ENCODE peak calls at places on chromosome 14, in six cellular contexts. T is AG04450; P is brain microvascular endothelial cell; K is A549; M is CD8-positive, alpha-beta memory T cell; A is IMR-90. C is an unnamed sample.

GRCh38 chr14:88002421-88002820 is 2.5 kb upstream of the GPR65 start:
- DNase-seq in T (no peak), P (no peak), K (no peak), M (no peak), A (no peak), C (no peak)

GRCh38 chr14:41636492-41637392 is 30.1 kb downstream of the LRFN5 start:
- DNase-seq in T (no peak), P (no peak), K (no peak), M (no peak), A (peak; percentile 47), C (no peak)

GRCh38 chr14:39431416-39432178 is 636 bp downstream of the FBXO33 start:
- DNase-seq in T (no peak), P (peak; percentile 25), K (peak; percentile 16), M (peak; percentile 71), A (peak; percentile 33), C (peak; percentile 54)

GRCh38 chr14:102500190-102500661 is 9.3 kb downstream of the ANKRD9 start:
- DNase-seq in T (no peak), P (peak; percentile 83), K (no peak), M (no peak), A (peak; percentile 65), C (peak; percentile 84)

GRCh38 chr14:53055003-53055402 is 98.1 kb downstream of the DDHD1 start:
- DNase-seq in T (peak; percentile 42), P (peak; percentile 22), K (peak; percentile 28), M (no peak), A (peak; percentile 72), C (no peak)

GRCh38 chr14:95260537-95261440 is 58.9 kb downstream of the CLMN start:
- DNase-seq in T (no peak), P (peak; percentile 85), K (no peak), M (no peak), A (peak; percentile 39), C (no peak)

GRCh38 chr14:51533160-51533559 is 118.5 kb upstream of the FRMD6 start:
- DNase-seq in T (no peak), P (no peak), K (no peak), M (no peak), A (peak; percentile 86), C (no peak)

GRCh38 chr14:92352158-92352985 is 29.4 kb downstream of the SLC24A4 start:
- DNase-seq in T (no peak), P (peak; percentile 5), K (peak; percentile 34), M (no peak), A (no peak), C (no peak)

GRCh38 chr14:53347046-53347445 is 193.9 kb upstream of the DDHD1 start:
- DNase-seq in T (no peak), P (no peak), K (no peak), M (no peak), A (no peak), C (no peak)

GRCh38 chr14:37172024-37172869 is at the start of gene SLC25A21:
- DNase-seq in T (peak; percentile 59), P (peak; percentile 65), K (peak; percentile 90), M (no peak), A (peak; percentile 82), C (peak; percentile 76)

GRCh38 chr14:75711796-75712211 is 50.8 kb downstream of the TTLL5 start:
- DNase-seq in T (peak; percentile 34), P (peak; percentile 67), K (peak; percentile 72), M (no peak), A (peak; percentile 85), C (peak; percentile 67)

GRCh38 chr14:89629383-89629782 is 212.3 kb upstream of the FOXN3 start:
- DNase-seq in T (no peak), P (no peak), K (no peak), M (no peak), A (no peak), C (no peak)

GRCh38 chr14:93686313-93686712 is 102.0 kb downstream of the PRIMA1 start:
- DNase-seq in T (no peak), P (no peak), K (no peak), M (no peak), A (no peak), C (no peak)

GRCh38 chr14:100586520-100587247 is 533 bp downstream of the BEGAIN start:
- DNase-seq in T (no peak), P (no peak), K (peak; percentile 51), M (peak; percentile 40), A (no peak), C (peak; percentile 9)

GRCh38 chr14:30872602-30873001 is 1.8 kb upstream of the COCH start:
- DNase-seq in T (no peak), P (no peak), K (no peak), M (no peak), A (no peak), C (no peak)

GRCh38 chr14:91219505-91220389 is 24.8 kb downstream of the GPR68 start:
- DNase-seq in T (no peak), P (no peak), K (no peak), M (no peak), A (no peak), C (peak; percentile 67)

GRCh38 chr14:24816011-24816928 is 182.3 kb upstream of the GZMB start:
- DNase-seq in T (no peak), P (no peak), K (no peak), M (no peak), A (peak; percentile 37), C (peak; percentile 46)

GRCh38 chr14:69640931-69641330 is 29.5 kb downstream of the SUSD6 start:
- DNase-seq in T (no peak), P (no peak), K (no peak), M (no peak), A (no peak), C (no peak)

GRCh38 chr14:93003945-93004698 is 81.2 kb downstream of the CHGA start:
- DNase-seq in T (no peak), P (no peak), K (no peak), M (no peak), A (no peak), C (no peak)

GRCh38 chr14:41663478-41663845 is 56.8 kb downstream of the LRFN5 start:
- DNase-seq in T (no peak), P (no peak), K (no peak), M (no peak), A (peak; percentile 11), C (no peak)

GRCh38 chr14:89256273-89256672 is 160.8 kb downstream of the FOXN3 start:
- DNase-seq in T (no peak), P (no peak), K (no peak), M (no peak), A (no peak), C (no peak)

GRCh38 chr14:32560213-32560857 is 231.2 kb downstream of the AKAP6 start:
- DNase-seq in T (peak; percentile 71), P (peak; percentile 79), K (peak; percentile 53), M (no peak), A (peak; percentile 82), C (no peak)

GRCh38 chr14:70988452-70988851 is 81.2 kb downstream of the PCNX1 start:
- DNase-seq in T (no peak), P (no peak), K (no peak), M (no peak), A (no peak), C (no peak)

GRCh38 chr14:91882369-91882768 is 15.0 kb upstream of the TC2N start:
- DNase-seq in T (no peak), P (no peak), K (no peak), M (no peak), A (no peak), C (no peak)

GRCh38 chr14:28635387-28635786 is 131.2 kb upstream of the FOXG1 start:
- DNase-seq in T (no peak), P (no peak), K (no peak), M (no peak), A (peak; percentile 16), C (no peak)

GRCh38 chr14:94342334-94342934 is 19.3 kb upstream of the SERPINA6 start:
- DNase-seq in T (peak; percentile 99), P (peak; percentile 98), K (peak; percentile 80), M (no peak), A (peak; percentile 99), C (peak; percentile 84)

GRCh38 chr14:25942090-25942489 is 655.7 kb downstream of the NOVA1 start:
- DNase-seq in T (no peak), P (no peak), K (no peak), M (no peak), A (no peak), C (no peak)

GRCh38 chr14:35558680-35559079 is 24.7 kb downstream of the INSM2 start:
- DNase-seq in T (no peak), P (no peak), K (no peak), M (no peak), A (no peak), C (no peak)

GRCh38 chr14:69928111-69928523 is 48.9 kb downstream of the SMOC1 start:
- DNase-seq in T (peak; percentile 58), P (peak; percentile 12), K (no peak), M (no peak), A (peak; percentile 89), C (no peak)

GRCh38 chr14:21023174-21023573 is 1.7 kb downstream of the NDRG2 start:
- DNase-seq in T (no peak), P (no peak), K (no peak), M (no peak), A (no peak), C (no peak)

DNA sequence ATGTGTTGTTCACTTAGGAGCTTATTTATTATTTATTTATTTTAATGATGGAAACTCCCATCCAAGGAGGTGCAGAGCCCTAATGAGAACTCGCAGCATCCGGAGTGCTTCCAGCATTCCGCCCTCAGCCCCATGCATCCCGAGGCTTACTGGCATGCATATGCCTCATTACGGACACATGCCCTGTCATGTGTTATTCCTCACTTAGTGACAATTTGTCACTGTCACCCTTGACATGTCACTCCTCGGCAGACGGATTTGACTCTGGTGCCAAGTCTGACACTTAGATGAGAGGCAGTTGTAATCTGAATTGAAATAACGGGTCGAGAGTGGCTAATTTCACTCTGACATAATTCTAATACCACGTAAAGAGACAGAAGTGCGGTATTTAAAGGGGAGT is 132.8 kb downstream of the VRK1 start:
- DNase-seq in T (no peak), P (no peak), K (no peak), M (no peak), A (no peak), C (no peak)
- H3K27ac ChIP-seq in T (no peak overlapping the region), P (no peak overlapping the region), K (no peak overlapping the region), M (no peak overlapping the region), A (no peak overlapping the region), C (no peak overlapping the region)

DNA sequence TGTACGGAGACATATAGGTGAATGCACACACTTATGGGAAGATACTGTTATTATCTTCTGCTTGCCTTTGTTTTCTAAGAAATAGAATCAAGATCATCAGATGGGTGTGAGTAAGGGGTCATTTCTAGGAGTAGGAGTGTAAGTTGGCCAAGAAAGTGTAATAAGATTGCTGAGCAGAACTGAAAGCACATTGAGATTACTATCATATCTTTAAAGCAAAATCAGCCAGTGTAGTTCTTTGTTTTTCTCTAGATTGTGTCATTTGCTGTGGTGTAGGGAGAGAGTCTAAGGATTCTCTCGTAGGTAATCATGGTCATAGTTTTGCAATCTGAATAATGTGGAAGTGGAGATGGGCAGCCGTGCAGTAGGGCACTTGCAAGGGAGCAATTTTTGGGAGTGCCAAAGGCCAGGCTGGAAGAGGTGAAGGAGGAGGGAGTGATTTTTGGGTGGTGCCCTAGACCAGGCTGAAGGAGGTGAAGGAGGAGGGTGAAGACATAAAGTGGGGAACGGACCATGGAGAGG is 131.6 kb downstream of the RGS6 start:
- DNase-seq in T (no peak), P (no peak), K (no peak), M (no peak), A (no peak), C (no peak)
- H3K4me3 ChIP-seq in T (no peak overlapping the region), P (no peak overlapping the region), K (no peak overlapping the region), M (no peak overlapping the region), A (no peak overlapping the region), C (no peak overlapping the region)

GRCh38 chr14:76904100-76904739 is 78.0 kb downstream of the LRRC74A start:
- DNase-seq in T (peak; percentile 95), P (peak; percentile 76), K (no peak), M (no peak), A (peak; percentile 98), C (peak; percentile 54)
- H3K27ac ChIP-seq in T (peak overlapping the region; percentile 99), P (peak overlapping the region; percentile 91), K (peak overlapping the region; percentile 97), M (no peak overlapping the region), A (peak overlapping the region; percentile 91), C (peak overlapping the region; percentile 37)

GRCh38 chr14:68257969-68258368 is 438.4 kb downstream of the RAD51B start:
- DNase-seq in T (no peak), P (no peak), K (no peak), M (no peak), A (no peak), C (no peak)
- H3K4me3 ChIP-seq in T (no peak overlapping the region), P (no peak overlapping the region), K (no peak overlapping the region), M (no peak overlapping the region), A (no peak overlapping the region), C (no peak overlapping the region)

C was measured in heart left ventricle.